ENCODE peak calls at places on chromosomes 11 and 22, in five cellular contexts. K is mesothelial cell of epicardium, B is lower lobe of right lung, U is WTC11, F is PC-9. C is an unnamed sample.

GRCh38 chr11:67645521-67646457 is 4.7 kb downstream of the ACY3 start:
- DNase-seq in K (no peak), F (no peak), B (no peak), U (peak; percentile 68), C (no peak)

GRCh38 chr11:830295-831131 is 2.2 kb upstream of the CD151 start:
- DNase-seq in F (no peak), U (peak; percentile 94), B (peak; percentile 87), K (peak; percentile 86), C (peak; percentile 64)

GRCh38 chr11:795638-796564 is 2.2 kb downstream of the SLC25A22 start:
- DNase-seq in F (peak; percentile 61), U (no peak), B (peak; percentile 90), K (no peak), C (no peak)

GRCh38 chr11:36746886-36747710 is 149.1 kb upstream of the RAG2 start:
- DNase-seq in F (peak; percentile 79), U (peak; percentile 74), K (peak; percentile 88), B (peak; percentile 83), C (no peak)

GRCh38 chr11:10807629-10808552 is 835 bp downstream of the EIF4G2 start:
- DNase-seq in K (peak; percentile 55), B (peak; percentile 79), U (peak; percentile 31), F (peak; percentile 25), C (no peak)

GRCh38 chr11:12777208-12777874 is 103.1 kb downstream of the TEAD1 start:
- DNase-seq in F (no peak), B (no peak), K (no peak), U (no peak), C (no peak)

GRCh38 chr11:9280655-9281301 is 15.6 kb upstream of the DENND5A start:
- DNase-seq in B (no peak), F (no peak), U (no peak), K (no peak), C (no peak)

GRCh38 chr11:69292221-69292648 is 1.7 kb upstream of the MYEOV start:
- DNase-seq in K (no peak), U (peak; percentile 80), B (peak; percentile 54), F (no peak), C (no peak)

GRCh38 chr11:62446091-62446490 is 27.3 kb downstream of the SCGB1A1 start:
- DNase-seq in K (no peak), F (no peak), B (no peak), U (no peak), C (no peak)

GRCh38 chr11:62306227-62306626 is 7.4 kb upstream of the SCGB1D4 start:
- DNase-seq in K (no peak), F (no peak), U (no peak), B (no peak), C (no peak)

GRCh38 chr22:29385748-29386147 is 2.6 kb downstream of the AP1B1 start:
- DNase-seq in B (no peak), K (no peak), F (no peak), U (no peak), C (no peak)

GRCh38 chr11:36455658-36456111 is 54.4 kb downstream of the TRAF6 start:
- DNase-seq in F (peak; percentile 88), B (no peak), K (no peak), U (no peak), C (no peak)

GRCh38 chr11:102983491-102983890 is 28.0 kb upstream of the MMP13 start:
- DNase-seq in K (no peak), B (no peak), F (no peak), U (no peak), C (no peak)

GRCh38 chr11:7577883-7578242 is 64.1 kb downstream of the PPFIBP2 start:
- DNase-seq in F (no peak), B (no peak), U (no peak), K (no peak), C (no peak)

GRCh38 chr11:82003024-82003423 is 730.6 kb downstream of the FAM181B start:
- DNase-seq in U (no peak), F (no peak), B (no peak), K (no peak), C (no peak)

GRCh38 chr11:44416776-44417175 is 106.8 kb upstream of the ALX4 start:
- DNase-seq in U (no peak), F (no peak), K (no peak), B (no peak), C (no peak)

GRCh38 chr11:3853935-3854659 is 1.4 kb upstream of the STIM1 start:
- DNase-seq in F (no peak), B (peak; percentile 57), K (no peak), U (no peak), C (no peak)

GRCh38 chr11:61626580-61627380 is 45.9 kb upstream of the SYT7 start:
- DNase-seq in U (peak; percentile 82), F (peak; percentile 94), K (peak; percentile 67), B (peak; percentile 81), C (no peak)

GRCh38 chr11:62592216-62592815 is 993 bp upstream of the TUT1 start:
- DNase-seq in F (no peak), B (no peak), K (no peak), U (no peak), C (no peak)

GRCh38 chr11:5992604-5993251 is 5.9 kb upstream of the OR52L1 start:
- DNase-seq in U (no peak), K (no peak), F (no peak), B (no peak), C (no peak)

GRCh38 chr22:39567135-39567946 is 3.2 kb upstream of the CACNA1I start:
- DNase-seq in B (no peak), F (no peak), K (no peak), U (no peak), C (no peak)

GRCh38 chr11:35047179-35047578 is 91.8 kb upstream of the CD44 start:
- DNase-seq in B (no peak), K (no peak), U (no peak), F (no peak), C (no peak)

GRCh38 chr11:105156231-105156630 is 16.7 kb upstream of the CARD18 start:
- DNase-seq in U (no peak), B (no peak), F (no peak), K (no peak), C (no peak)

GRCh38 chr22:49568751-49569285 is 258.9 kb downstream of the BRD1 start:
- DNase-seq in F (no peak), B (no peak), K (no peak), U (no peak), C (no peak)

GRCh38 chr22:35629406-35630234 is 12.5 kb upstream of the MB start:
- DNase-seq in K (no peak), U (no peak), B (peak; percentile 63), F (peak; percentile 96), C (no peak)

GRCh38 chr22:25064894-25065560 is 112.5 kb downstream of the KIAA1671 start:
- DNase-seq in K (no peak), U (no peak), F (no peak), B (no peak), C (no peak)

DNA sequence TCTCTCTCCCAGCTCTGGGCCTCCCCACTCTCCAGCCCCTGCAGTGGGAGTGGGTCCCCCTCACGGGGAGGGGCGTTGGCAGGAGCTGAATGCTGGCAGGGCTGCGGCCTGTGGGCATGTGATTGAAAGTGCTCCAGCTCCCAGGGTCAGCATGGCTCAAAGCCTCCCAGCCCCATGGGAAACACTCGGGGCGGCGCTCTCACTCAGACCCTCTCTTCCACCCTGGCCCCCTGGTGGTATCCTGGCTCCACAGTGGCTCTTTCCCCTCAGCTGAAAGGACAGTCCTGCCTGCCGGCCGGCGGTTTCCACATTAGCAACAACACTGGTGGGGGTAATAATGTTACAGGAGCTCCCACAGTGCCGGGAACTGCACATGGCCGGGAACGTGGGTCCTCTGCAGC is 35.5 kb downstream of the POLR3H start:
- DNase-seq in F (no peak), K (no peak), B (no peak), U (no peak), C (no peak)
- TF ChIP-seq CTCF in F (no peak), K (no peak), B (no peak), U (no peak), C (no peak)

DNA sequence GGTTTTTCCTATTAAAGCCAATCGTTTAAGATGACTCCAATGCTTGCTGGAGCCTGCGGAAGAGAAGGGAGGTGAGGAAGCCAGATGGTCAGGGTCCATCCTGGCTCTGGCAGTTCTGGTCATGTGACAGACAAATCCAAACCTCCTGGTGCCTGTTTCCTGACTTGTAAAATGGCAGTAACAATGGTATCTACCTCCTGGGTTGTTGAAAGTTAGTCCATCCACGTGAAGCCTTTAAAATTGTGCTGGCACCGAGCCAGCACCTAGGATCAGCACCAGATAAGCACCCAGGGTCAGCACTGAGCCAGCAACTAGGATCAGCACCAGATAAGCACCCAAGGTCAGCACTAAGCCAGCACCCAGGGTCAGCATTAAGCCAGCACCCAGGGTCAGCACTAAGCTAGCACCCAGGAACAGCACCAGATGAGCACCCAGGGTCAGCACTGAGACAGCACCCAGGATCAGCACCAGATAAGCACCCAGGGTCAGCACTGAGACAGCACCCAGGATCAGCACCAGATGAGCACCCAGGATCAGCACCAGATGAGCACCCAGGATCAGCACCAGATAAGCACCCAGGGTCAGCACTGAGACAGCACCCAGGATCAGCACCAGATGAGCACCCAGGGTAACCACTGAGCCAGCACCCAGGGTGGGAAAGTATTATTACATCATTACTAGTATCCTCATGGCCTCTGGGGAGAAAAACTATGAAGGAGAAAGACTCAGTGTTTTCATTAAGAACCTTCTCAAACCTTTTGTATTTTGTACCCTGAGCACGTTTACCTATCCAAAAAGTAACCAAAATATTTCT is 17.2 kb downstream of the KIAA0930 start:
- DNase-seq in B (no peak), U (no peak), K (no peak), F (no peak), C (no peak)
- TF ChIP-seq CTCF in B (no peak), U (no peak), K (no peak), F (no peak), C (no peak)

DNA sequence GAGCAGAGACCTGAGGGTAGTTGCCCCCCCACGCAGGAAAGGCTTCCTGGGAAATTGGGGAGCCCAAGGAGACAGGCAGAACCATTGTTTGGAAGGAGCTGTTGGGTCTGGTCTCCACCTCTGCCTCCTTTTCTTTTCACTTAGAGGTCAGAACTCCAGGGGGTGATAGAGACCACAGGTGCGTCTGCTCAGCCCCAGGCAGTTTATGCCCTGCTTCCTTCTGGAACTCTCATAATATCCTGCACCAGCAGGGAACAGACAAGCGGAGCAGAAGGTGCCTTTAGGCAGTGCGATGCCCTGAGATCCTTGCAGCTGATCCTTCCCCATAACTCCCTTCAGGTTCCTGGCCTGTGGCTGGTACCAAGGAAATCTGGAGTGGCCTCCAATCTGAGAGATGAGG is 120.2 kb downstream of the NECTIN1 start:
- DNase-seq in F (no peak), B (no peak), U (no peak), K (no peak), C (no peak)
- TF ChIP-seq CTCF in F (no peak), B (no peak), U (no peak), K (no peak), C (no peak)

DNA sequence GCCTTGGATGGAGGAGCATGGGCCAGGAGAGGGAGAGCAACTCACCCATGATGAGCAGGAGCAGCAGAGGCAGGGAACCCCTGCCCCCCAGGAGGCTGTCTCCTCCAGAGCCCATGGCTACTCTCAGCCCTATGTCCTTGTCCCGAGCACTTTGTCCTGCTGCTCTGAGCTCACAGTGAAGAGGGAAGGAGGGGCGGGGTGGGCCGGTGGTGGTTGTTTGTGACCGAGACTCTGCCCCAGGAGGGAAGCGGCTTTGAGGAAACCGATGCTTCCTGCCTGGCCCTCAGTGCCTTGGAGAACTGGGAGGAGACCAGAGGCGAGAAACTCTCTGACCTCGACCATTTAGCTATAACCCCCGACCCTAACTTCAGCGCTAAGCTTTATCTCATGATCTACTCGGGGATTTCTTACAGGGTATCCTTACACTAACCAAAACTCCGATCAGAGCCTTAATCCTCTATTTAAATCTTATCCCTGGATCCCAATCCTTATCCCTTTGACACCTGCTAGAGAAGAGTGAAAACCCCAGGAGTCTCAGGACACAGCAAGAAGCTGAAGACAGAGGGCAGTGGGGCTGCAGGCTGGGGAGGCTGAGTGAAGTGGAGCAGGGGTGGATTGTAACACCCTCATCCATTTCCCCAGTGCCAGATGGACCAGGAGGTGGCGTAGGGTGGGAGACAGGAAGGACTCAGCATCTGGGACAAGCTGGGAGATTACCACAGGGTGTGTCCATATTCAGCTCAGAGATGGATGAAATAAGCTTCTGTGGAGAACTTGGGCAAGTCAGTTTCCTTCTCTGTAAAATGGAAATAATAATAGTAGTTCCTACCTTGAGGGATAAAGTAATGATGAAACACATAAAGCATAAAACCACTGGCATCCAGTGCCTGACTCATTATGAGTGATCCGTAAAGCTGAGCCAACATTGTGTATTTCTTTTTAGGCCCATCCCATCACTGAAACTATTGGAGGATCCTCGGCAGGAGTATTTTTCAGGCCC is at the start of gene ROBO4:
- DNase-seq in K (peak; percentile 22), B (no peak), U (no peak), F (no peak), C (peak; percentile 53)
- TF ChIP-seq CTCF in K (no peak), B (no peak), U (no peak), F (no peak), C (no peak)